ENCODE peak calls at places on chromosome X, in four cellular contexts. L is WTC11, Q is K562, Y is GM12878. B is an unnamed sample.

GRCh38 chrX:1108451-1109445 is 103.7 kb downstream of the CRLF2 start:
- DNase-seq in L (peak; percentile 42), Q (no peak), Y (no peak), B (no peak)

GRCh38 chrX:38318196-38318595 is 9.1 kb downstream of the RPGR start:
- DNase-seq in L (no peak), Q (no peak), Y (no peak), B (no peak)

GRCh38 chrX:70219938-70220764 is 14.3 kb upstream of the AWAT1 start:
- DNase-seq in L (no peak), Q (peak; percentile 32), Y (no peak), B (peak; percentile 80)

GRCh38 chrX:116379854-116380253 is 56.6 kb upstream of the SLC6A14 start:
- DNase-seq in L (no peak), Q (no peak), Y (no peak), B (no peak)

GRCh38 chrX:40077176-40077575 is 20.6 kb downstream of the BCOR start:
- DNase-seq in L (no peak), Q (no peak), Y (no peak), B (no peak)

GRCh38 chrX:72105436-72105835 is 26.3 kb downstream of the RTL5 start:
- DNase-seq in L (no peak), Q (no peak), Y (peak; percentile 56), B (no peak)

GRCh38 chrX:24117288-24117687 is 32.2 kb upstream of the ZFX start:
- DNase-seq in L (no peak), Q (no peak), Y (no peak), B (no peak)

GRCh38 chrX:125404667-125405160 is 85.0 kb downstream of the TEX13C start:
- DNase-seq in L (no peak), Q (peak; percentile 60), Y (no peak), B (no peak)

GRCh38 chrX:139930923-139931645 is 1.8 kb downstream of the ATP11C start:
- DNase-seq in L (no peak), Q (peak; percentile 16), Y (no peak), B (peak; percentile 20)

GRCh38 chrX:71532753-71533425 is at the start of gene OGT:
- DNase-seq in L (peak; percentile 91), Q (peak; percentile 77), Y (peak; percentile 79), B (peak; percentile 89)

GRCh38 chrX:12973561-12974216 is 1.2 kb upstream of the TMSB4X start:
- DNase-seq in L (no peak), Q (no peak), Y (no peak), B (no peak)

GRCh38 chrX:123188081-123188480 is 4.0 kb downstream of the GRIA3 start:
- DNase-seq in L (no peak), Q (no peak), Y (no peak), B (no peak)

GRCh38 chrX:29662759-29663503 is 552.4 kb upstream of the MAGEB2 start:
- DNase-seq in L (no peak), Q (no peak), Y (peak; percentile 7), B (peak; percentile 1)

GRCh38 chrX:132963846-132964245 is 5.4 kb upstream of the HS6ST2 start:
- DNase-seq in L (no peak), Q (no peak), Y (no peak), B (no peak)

GRCh38 chrX:39869846-39870601 is 227.7 kb downstream of the BCOR start:
- DNase-seq in L (no peak), Q (peak; percentile 50), Y (no peak), B (no peak)

GRCh38 chrX:71616672-71617529 is 1.4 kb downstream of the CXCR3 start:
- DNase-seq in L (no peak), Q (no peak), Y (no peak), B (peak; percentile 31)

GRCh38 chrX:4830880-4831557 is 1117.6 kb upstream of the PRKX start:
- DNase-seq in L (no peak), Q (no peak), Y (no peak), B (peak; percentile 86)

GRCh38 chrX:30275498-30275897 is 28.6 kb downstream of the MAGEB1 start:
- DNase-seq in L (no peak), Q (no peak), Y (no peak), B (no peak)

GRCh38 chrX:115906881-115907280 is 263.7 kb upstream of the AGTR2 start:
- DNase-seq in L (no peak), Q (no peak), Y (no peak), B (no peak)

GRCh38 chrX:71996826-71997225 is 86.2 kb downstream of the NHSL2 start:
- DNase-seq in L (peak; percentile 42), Q (no peak), Y (no peak), B (no peak)

GRCh38 chrX:29652484-29652883 is 562.9 kb upstream of the MAGEB2 start:
- DNase-seq in L (no peak), Q (no peak), Y (no peak), B (no peak)

GRCh38 chrX:80828232-80828631 is 18.6 kb upstream of the BRWD3 start:
- DNase-seq in L (no peak), Q (no peak), Y (no peak), B (no peak)

GRCh38 chrX:108122748-108123147 is 31.2 kb downstream of the ATG4A start:
- DNase-seq in L (no peak), Q (no peak), Y (no peak), B (no peak)

GRCh38 chrX:12771445-12772069 is 19.7 kb upstream of the PRPS2 start:
- DNase-seq in L (peak; percentile 66), Q (peak; percentile 71), Y (peak; percentile 20), B (no peak)

GRCh38 chrX:38870386-38870895 is 69.2 kb downstream of the MID1IP1 start:
- DNase-seq in L (peak; percentile 8), Q (no peak), Y (no peak), B (no peak)

GRCh38 chrX:17788439-17788838 is 51.1 kb downstream of the SCML1 start:
- DNase-seq in L (peak; percentile 50), Q (peak; percentile 74), Y (no peak), B (peak; percentile 5)

GRCh38 chrX:134026732-134027311 is 41.4 kb upstream of the GPC3 start:
- DNase-seq in L (peak; percentile 46), Q (peak; percentile 10), Y (no peak), B (peak; percentile 84)

GRCh38 chrX:102745513-102746133 is 25.1 kb downstream of the GPRASP3 start:
- DNase-seq in L (peak; percentile 63), Q (no peak), Y (no peak), B (no peak)

GRCh38 chrX:87697409-87697808 is 179.8 kb downstream of the KLHL4 start:
- DNase-seq in L (no peak), Q (no peak), Y (no peak), B (no peak)

GRCh38 chrX:19005909-19006308 is 22.0 kb upstream of the PHKA2 start:
- DNase-seq in L (no peak), Q (no peak), Y (no peak), B (peak; percentile 4)

GRCh38 chrX:129980540-129981206 is 1.8 kb upstream of the BCORL1 start:
- DNase-seq in L (peak; percentile 57), Q (no peak), Y (no peak), B (peak; percentile 25)

GRCh38 chrX:89053223-89053622 is 306.2 kb downstream of the CPXCR1 start:
- DNase-seq in L (no peak), Q (no peak), Y (no peak), B (no peak)

GRCh38 chrX:70183091-70183490 is 5.8 kb downstream of the DGAT2L6 start:
- DNase-seq in L (no peak), Q (no peak), Y (no peak), B (no peak)

GRCh38 chrX:71178908-71179307 is 34.3 kb downstream of the NLGN3 start:
- DNase-seq in L (peak; percentile 46), Q (peak; percentile 52), Y (peak; percentile 31), B (peak; percentile 54)

GRCh38 chrX:146264763-146265375 is 447.2 kb downstream of the SLITRK2 start:
- DNase-seq in L (no peak), Q (no peak), Y (no peak), B (no peak)

GRCh38 chrX:119784747-119785446 is 6.5 kb downstream of the RPL39 start:
- DNase-seq in L (peak; percentile 41), Q (peak; percentile 46), Y (no peak), B (no peak)

GRCh38 chrX:9117851-9118250 is 83.9 kb upstream of the FAM9B start:
- DNase-seq in L (no peak), Q (no peak), Y (no peak), B (no peak)
- TF ChIP-seq NR2C2 in L (no peak), Q (no peak), Y (no peak), B (no peak)

DNA sequence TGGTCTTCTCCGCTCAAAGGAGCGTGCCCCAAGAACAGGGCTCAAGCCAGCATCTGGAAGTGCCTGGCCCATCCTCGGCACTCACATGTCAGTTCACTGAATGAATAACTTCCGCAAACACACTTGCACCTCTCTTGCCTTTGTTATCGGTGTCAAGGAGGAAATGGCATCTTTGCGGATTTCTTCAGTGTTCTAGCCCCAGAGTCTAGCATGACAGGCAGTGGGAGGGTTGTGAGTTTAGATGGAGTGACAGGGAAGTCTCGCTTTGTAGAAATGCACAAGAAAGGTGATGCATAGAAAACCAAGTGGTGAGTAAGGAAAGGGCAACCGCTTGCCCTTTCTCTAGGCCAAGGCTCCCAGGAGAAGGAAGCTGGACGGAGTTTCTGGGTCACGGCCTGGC is 17.6 kb upstream of the MECP2 start:
- DNase-seq in L (no peak), Q (no peak), Y (no peak), B (no peak)
- TF ChIP-seq NR2C2 in L (no peak), Q (no peak), Y (no peak), B (no peak)

GRCh38 chrX:97030463-97030862 is 146.8 kb downstream of the RPA4 start:
- DNase-seq in L (no peak), Q (no peak), Y (no peak), B (no peak)

GRCh38 chrX:97021680-97022079 is 138.0 kb downstream of the RPA4 start:
- DNase-seq in L (no peak), Q (no peak), Y (no peak), B (no peak)

GRCh38 chrX:97030947-97031346 is 147.2 kb downstream of the RPA4 start:
- DNase-seq in L (no peak), Q (no peak), Y (no peak), B (no peak)

GRCh38 chrX:97027384-97027922 is 143.7 kb downstream of the RPA4 start:
- DNase-seq in L (no peak), Q (no peak), Y (no peak), B (peak; percentile 0)

DNA sequence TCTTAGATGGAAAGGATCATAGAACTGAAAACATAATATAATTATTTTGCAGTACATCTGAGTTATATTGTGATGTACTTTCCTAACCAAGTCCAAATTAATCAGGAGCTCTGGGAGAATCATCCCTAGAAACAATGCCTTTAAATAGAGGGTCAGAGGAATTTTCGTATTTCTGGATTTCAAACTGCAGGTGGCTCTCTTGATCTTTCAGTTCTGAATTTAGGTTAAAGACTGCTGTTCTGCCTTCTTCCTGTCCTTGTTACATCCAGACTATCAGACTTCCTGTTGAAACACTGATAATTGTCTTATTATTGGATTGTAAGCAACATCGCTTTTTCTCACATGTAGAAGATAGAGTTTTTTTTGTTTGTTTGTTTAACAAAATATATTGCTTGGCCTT is 142.7 kb downstream of the RPA4 start:
- DNase-seq in L (no peak), Q (no peak), Y (no peak), B (no peak)
- TF ChIP-seq NR2C2 in L (no peak), Q (no peak), Y (no peak), B (no peak)

GRCh38 chrX:47956016-47956415 is 47.8 kb downstream of the ZNF182 start:
- DNase-seq in L (no peak), Q (no peak), Y (no peak), B (no peak)
- TF ChIP-seq NR2C2 in L (no peak), Q (no peak), Y (no peak), B (no peak)

GRCh38 chrX:41875142-41875541 is 48.2 kb downstream of the CASK start:
- DNase-seq in L (no peak), Q (no peak), Y (no peak), B (no peak)
- TF ChIP-seq NR2C2 in L (no peak), Q (no peak), Y (no peak), B (no peak)